ENCODE peak calls at places on chromosomes 6 and 20, in ten cellular contexts. One of them, this sample, is unnamed.

GRCh38 chr6:144952456-144953240 is 667.5 kb downstream of the UTRN start:
- DNase-seq in IMR-90: no peak
- DNase-seq in cardiac muscle cell: no peak
- DNase-seq in PC-9: no peak
- DNase-seq in psoas muscle: no peak
- DNase-seq in A549: no peak
- DNase-seq in right lobe of liver: no peak
- DNase-seq in dorsolateral prefrontal cortex: no peak
- DNase-seq in ovary: no peak
- DNase-seq in substantia nigra: no peak
- DNase-seq in this sample: no peak

GRCh38 chr6:105879902-105880547 is 206.1 kb upstream of the PRDM1 start:
- DNase-seq in IMR-90: no peak
- DNase-seq in cardiac muscle cell: no peak
- DNase-seq in PC-9: no peak
- DNase-seq in psoas muscle: no peak
- DNase-seq in A549: no peak
- DNase-seq in right lobe of liver: no peak
- DNase-seq in dorsolateral prefrontal cortex: no peak
- DNase-seq in ovary: no peak
- DNase-seq in substantia nigra: no peak
- DNase-seq in this sample: no peak

GRCh38 chr6:14476793-14477531 is 359.4 kb downstream of the CD83 start:
- DNase-seq in IMR-90: peak; percentile 100
- DNase-seq in cardiac muscle cell: peak; percentile 91
- DNase-seq in PC-9: no peak
- DNase-seq in psoas muscle: peak; percentile 58
- DNase-seq in A549: peak; percentile 78
- DNase-seq in right lobe of liver: peak; percentile 66
- DNase-seq in dorsolateral prefrontal cortex: peak; percentile 41
- DNase-seq in ovary: peak; percentile 65
- DNase-seq in substantia nigra: no peak
- DNase-seq in this sample: no peak

GRCh38 chr6:3281669-3282460 is 23.1 kb downstream of the PSMG4 start:
- DNase-seq in IMR-90: peak; percentile 85
- DNase-seq in cardiac muscle cell: peak; percentile 88
- DNase-seq in PC-9: peak; percentile 56
- DNase-seq in psoas muscle: no peak
- DNase-seq in A549: peak; percentile 21
- DNase-seq in right lobe of liver: peak; percentile 36
- DNase-seq in dorsolateral prefrontal cortex: peak; percentile 36
- DNase-seq in ovary: peak; percentile 26
- DNase-seq in substantia nigra: no peak
- DNase-seq in this sample: peak; percentile 91

GRCh38 chr20:46563170-46563847 is 12.9 kb upstream of the OCSTAMP start:
- DNase-seq in IMR-90: no peak
- DNase-seq in cardiac muscle cell: peak; percentile 12
- DNase-seq in PC-9: no peak
- DNase-seq in psoas muscle: no peak
- DNase-seq in A549: no peak
- DNase-seq in right lobe of liver: no peak
- DNase-seq in dorsolateral prefrontal cortex: no peak
- DNase-seq in ovary: peak; percentile 38
- DNase-seq in substantia nigra: no peak
- DNase-seq in this sample: no peak

GRCh38 chr6:109527989-109528388 is 45.0 kb upstream of the ZBTB24 start:
- DNase-seq in IMR-90: peak; percentile 16
- DNase-seq in cardiac muscle cell: peak; percentile 15
- DNase-seq in PC-9: no peak
- DNase-seq in psoas muscle: no peak
- DNase-seq in A549: peak; percentile 10
- DNase-seq in right lobe of liver: no peak
- DNase-seq in dorsolateral prefrontal cortex: no peak
- DNase-seq in ovary: no peak
- DNase-seq in substantia nigra: no peak
- DNase-seq in this sample: no peak

GRCh38 chr6:134437376-134437775 is 119.5 kb upstream of the SGK1 start:
- DNase-seq in IMR-90: peak; percentile 75
- DNase-seq in cardiac muscle cell: peak; percentile 20
- DNase-seq in PC-9: peak; percentile 61
- DNase-seq in psoas muscle: no peak
- DNase-seq in A549: peak; percentile 17
- DNase-seq in right lobe of liver: no peak
- DNase-seq in dorsolateral prefrontal cortex: peak; percentile 41
- DNase-seq in ovary: no peak
- DNase-seq in substantia nigra: no peak
- DNase-seq in this sample: no peak

GRCh38 chr20:925516-925915 is 9.4 kb upstream of the ANGPT4 start:
- DNase-seq in IMR-90: no peak
- DNase-seq in cardiac muscle cell: no peak
- DNase-seq in PC-9: no peak
- DNase-seq in psoas muscle: no peak
- DNase-seq in A549: no peak
- DNase-seq in right lobe of liver: no peak
- DNase-seq in dorsolateral prefrontal cortex: no peak
- DNase-seq in ovary: no peak
- DNase-seq in substantia nigra: no peak
- DNase-seq in this sample: no peak

GRCh38 chr6:149905371-149905910 is 7.5 kb upstream of the RAET1E start:
- DNase-seq in IMR-90: no peak
- DNase-seq in cardiac muscle cell: no peak
- DNase-seq in PC-9: no peak
- DNase-seq in psoas muscle: no peak
- DNase-seq in A549: no peak
- DNase-seq in right lobe of liver: no peak
- DNase-seq in dorsolateral prefrontal cortex: no peak
- DNase-seq in ovary: no peak
- DNase-seq in substantia nigra: no peak
- DNase-seq in this sample: no peak

GRCh38 chr6:5529733-5530132 is 268.4 kb downstream of the FARS2 start:
- DNase-seq in IMR-90: no peak
- DNase-seq in cardiac muscle cell: no peak
- DNase-seq in PC-9: no peak
- DNase-seq in psoas muscle: no peak
- DNase-seq in A549: no peak
- DNase-seq in right lobe of liver: peak; percentile 46
- DNase-seq in dorsolateral prefrontal cortex: no peak
- DNase-seq in ovary: no peak
- DNase-seq in substantia nigra: no peak
- DNase-seq in this sample: no peak

GRCh38 chr6:27889628-27890315 is 22.4 kb downstream of the OR2B2 start:
- DNase-seq in IMR-90: no peak
- DNase-seq in cardiac muscle cell: no peak
- DNase-seq in PC-9: no peak
- DNase-seq in psoas muscle: no peak
- DNase-seq in A549: no peak
- DNase-seq in right lobe of liver: no peak
- DNase-seq in dorsolateral prefrontal cortex: no peak
- DNase-seq in ovary: no peak
- DNase-seq in substantia nigra: no peak
- DNase-seq in this sample: no peak

GRCh38 chr20:14838663-14839650 is 501.5 kb upstream of the FLRT3 start:
- DNase-seq in IMR-90: no peak
- DNase-seq in cardiac muscle cell: no peak
- DNase-seq in PC-9: no peak
- DNase-seq in psoas muscle: no peak
- DNase-seq in A549: no peak
- DNase-seq in right lobe of liver: no peak
- DNase-seq in dorsolateral prefrontal cortex: no peak
- DNase-seq in ovary: no peak
- DNase-seq in substantia nigra: no peak
- DNase-seq in this sample: no peak

GRCh38 chr6:52167272-52167671 is 18.9 kb upstream of the IL17A start:
- DNase-seq in IMR-90: no peak
- DNase-seq in cardiac muscle cell: no peak
- DNase-seq in PC-9: no peak
- DNase-seq in psoas muscle: no peak
- DNase-seq in A549: no peak
- DNase-seq in right lobe of liver: no peak
- DNase-seq in dorsolateral prefrontal cortex: no peak
- DNase-seq in ovary: no peak
- DNase-seq in substantia nigra: no peak
- DNase-seq in this sample: no peak

GRCh38 chr6:169131356-169131755 is 122.3 kb downstream of the THBS2 start:
- DNase-seq in IMR-90: no peak
- DNase-seq in cardiac muscle cell: no peak
- DNase-seq in PC-9: no peak
- DNase-seq in psoas muscle: no peak
- DNase-seq in A549: no peak
- DNase-seq in right lobe of liver: no peak
- DNase-seq in dorsolateral prefrontal cortex: no peak
- DNase-seq in ovary: no peak
- DNase-seq in substantia nigra: no peak
- DNase-seq in this sample: no peak

GRCh38 chr6:37432590-37432915 is 468 bp upstream of the CMTR1 start:
- DNase-seq in IMR-90: no peak
- DNase-seq in cardiac muscle cell: no peak
- DNase-seq in PC-9: no peak
- DNase-seq in psoas muscle: no peak
- DNase-seq in A549: no peak
- DNase-seq in right lobe of liver: no peak
- DNase-seq in dorsolateral prefrontal cortex: no peak
- DNase-seq in ovary: no peak
- DNase-seq in substantia nigra: no peak
- DNase-seq in this sample: no peak
- H3K27ac ChIP-seq in IMR-90: peak overlapping the region; percentile 60
- H3K27ac ChIP-seq in cardiac muscle cell: peak overlapping the region; percentile 94
- H3K27ac ChIP-seq in PC-9: no peak overlapping the region
- H3K27ac ChIP-seq in psoas muscle: peak overlapping the region; percentile 89
- H3K27ac ChIP-seq in A549: peak overlapping the region; percentile 98
- H3K27ac ChIP-seq in right lobe of liver: peak overlapping the region; percentile 86
- H3K27ac ChIP-seq in dorsolateral prefrontal cortex: peak overlapping the region; percentile 94
- H3K27ac ChIP-seq in ovary: no peak overlapping the region
- H3K27ac ChIP-seq in substantia nigra: peak overlapping the region; percentile 84
- H3K27ac ChIP-seq in this sample: peak overlapping the region; percentile 54

DNA sequence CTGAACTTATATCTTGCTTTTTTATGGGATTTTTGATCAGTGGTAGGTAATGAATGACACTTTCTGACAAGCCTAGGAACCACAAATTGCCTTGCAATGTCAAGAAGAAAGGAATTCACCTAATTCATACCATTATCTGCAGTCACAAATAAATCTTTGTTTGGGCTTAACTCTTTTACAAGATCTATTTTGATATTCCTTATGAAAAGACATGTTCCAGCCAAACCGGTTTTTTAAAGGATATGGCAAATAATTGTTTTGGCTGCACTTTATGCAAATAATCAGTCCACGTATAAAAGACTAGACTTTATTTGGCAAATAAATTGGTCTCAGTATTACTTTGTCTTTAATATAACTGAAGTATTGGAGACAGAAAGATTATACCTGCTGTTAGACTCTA is 771.7 kb upstream of the ADGRB3 start:
- DNase-seq in IMR-90: no peak
- DNase-seq in cardiac muscle cell: no peak
- DNase-seq in PC-9: no peak
- DNase-seq in psoas muscle: no peak
- DNase-seq in A549: no peak
- DNase-seq in right lobe of liver: no peak
- DNase-seq in dorsolateral prefrontal cortex: no peak
- DNase-seq in ovary: no peak
- DNase-seq in substantia nigra: no peak
- DNase-seq in this sample: no peak
- H3K27ac ChIP-seq in IMR-90: no peak overlapping the region
- H3K27ac ChIP-seq in cardiac muscle cell: no peak overlapping the region
- H3K27ac ChIP-seq in PC-9: no peak overlapping the region
- H3K27ac ChIP-seq in psoas muscle: no peak overlapping the region
- H3K27ac ChIP-seq in A549: no peak overlapping the region
- H3K27ac ChIP-seq in right lobe of liver: no peak overlapping the region
- H3K27ac ChIP-seq in dorsolateral prefrontal cortex: no peak overlapping the region
- H3K27ac ChIP-seq in ovary: no peak overlapping the region
- H3K27ac ChIP-seq in substantia nigra: no peak overlapping the region
- H3K27ac ChIP-seq in this sample: no peak overlapping the region

DNA sequence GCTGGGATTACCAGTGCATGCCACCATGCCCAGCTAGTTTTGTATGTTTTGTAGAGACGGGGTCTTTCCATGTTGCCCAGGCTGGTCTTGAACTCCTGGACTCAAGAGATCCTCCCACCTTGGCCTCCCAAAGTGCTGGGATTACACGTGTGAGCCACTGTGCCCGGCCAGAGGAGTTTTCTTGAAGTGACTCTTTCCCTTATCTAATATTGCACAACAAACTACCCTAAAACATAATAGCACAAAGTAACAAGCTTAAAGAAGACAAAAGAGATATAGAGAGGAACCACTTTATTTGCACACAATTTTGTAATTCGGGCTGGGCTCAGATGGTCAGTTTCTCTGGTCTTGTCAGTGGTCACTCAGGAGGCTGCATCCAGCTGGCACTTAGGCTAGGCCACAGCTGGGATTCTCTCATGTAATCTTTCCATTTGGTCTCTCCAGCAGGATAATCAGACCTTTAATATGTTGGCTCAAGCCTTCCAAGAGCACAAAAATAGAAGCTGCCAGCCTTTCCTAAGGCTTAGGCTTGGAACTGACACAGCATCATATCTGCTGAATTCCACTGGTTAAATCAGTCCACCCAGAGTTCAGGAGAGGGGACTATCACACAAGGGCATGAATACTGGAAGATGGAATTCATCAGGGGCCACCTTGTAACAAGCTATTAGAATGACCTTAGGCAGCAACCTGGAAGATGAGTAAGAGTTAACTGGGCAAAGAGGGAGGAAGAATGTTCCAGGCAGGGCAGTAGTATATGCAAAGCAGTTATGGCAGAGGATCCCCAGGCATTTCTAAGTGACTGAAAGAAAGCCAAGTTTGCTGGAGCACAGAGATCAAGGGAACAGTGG is 56.7 kb upstream of the PNRC1 start:
- DNase-seq in IMR-90: no peak
- DNase-seq in cardiac muscle cell: peak; percentile 73
- DNase-seq in PC-9: no peak
- DNase-seq in psoas muscle: no peak
- DNase-seq in A549: no peak
- DNase-seq in right lobe of liver: no peak
- DNase-seq in dorsolateral prefrontal cortex: no peak
- DNase-seq in ovary: no peak
- DNase-seq in substantia nigra: no peak
- DNase-seq in this sample: no peak
- H3K27ac ChIP-seq in IMR-90: no peak overlapping the region
- H3K27ac ChIP-seq in cardiac muscle cell: peak overlapping the region; percentile 74
- H3K27ac ChIP-seq in PC-9: no peak overlapping the region
- H3K27ac ChIP-seq in psoas muscle: peak overlapping the region; percentile 75
- H3K27ac ChIP-seq in A549: peak overlapping the region; percentile 30
- H3K27ac ChIP-seq in right lobe of liver: no peak overlapping the region
- H3K27ac ChIP-seq in dorsolateral prefrontal cortex: no peak overlapping the region
- H3K27ac ChIP-seq in ovary: no peak overlapping the region
- H3K27ac ChIP-seq in substantia nigra: no peak overlapping the region
- H3K27ac ChIP-seq in this sample: no peak overlapping the region

DNA sequence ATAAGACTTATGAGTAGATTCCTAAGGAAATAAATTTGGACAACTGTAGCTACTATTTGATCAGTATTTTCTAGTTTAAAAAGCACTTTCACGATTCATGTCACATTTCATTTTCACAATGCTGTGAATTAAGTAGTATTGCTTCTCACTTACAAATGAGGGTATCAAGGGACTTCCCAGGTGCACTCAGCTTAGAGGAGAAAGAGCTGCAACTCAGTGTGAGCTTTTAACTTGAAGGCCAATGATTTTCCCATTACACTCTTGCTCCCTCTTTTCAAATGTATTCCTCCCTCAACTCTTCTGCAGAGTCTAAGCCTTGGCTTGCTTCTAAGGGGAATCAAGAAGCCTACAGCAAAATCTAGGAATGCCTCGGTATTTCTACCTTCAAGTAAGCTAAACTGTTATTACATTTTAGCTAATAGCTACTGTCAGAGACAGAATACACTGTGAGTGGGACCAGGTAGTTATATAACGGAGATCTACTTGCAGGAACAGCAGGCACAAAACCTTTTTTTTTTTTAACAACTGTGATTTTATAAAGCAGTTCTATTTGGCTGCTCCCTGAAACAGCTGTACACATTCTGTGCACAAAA is 339.0 kb downstream of the SYNE1 start:
- DNase-seq in IMR-90: no peak
- DNase-seq in cardiac muscle cell: no peak
- DNase-seq in PC-9: no peak
- DNase-seq in psoas muscle: no peak
- DNase-seq in A549: no peak
- DNase-seq in right lobe of liver: no peak
- DNase-seq in dorsolateral prefrontal cortex: no peak
- DNase-seq in ovary: no peak
- DNase-seq in substantia nigra: no peak
- DNase-seq in this sample: no peak
- H3K27ac ChIP-seq in IMR-90: no peak overlapping the region
- H3K27ac ChIP-seq in cardiac muscle cell: no peak overlapping the region
- H3K27ac ChIP-seq in PC-9: no peak overlapping the region
- H3K27ac ChIP-seq in psoas muscle: no peak overlapping the region
- H3K27ac ChIP-seq in A549: no peak overlapping the region
- H3K27ac ChIP-seq in right lobe of liver: no peak overlapping the region
- H3K27ac ChIP-seq in dorsolateral prefrontal cortex: no peak overlapping the region
- H3K27ac ChIP-seq in ovary: no peak overlapping the region
- H3K27ac ChIP-seq in substantia nigra: no peak overlapping the region
- H3K27ac ChIP-seq in this sample: no peak overlapping the region

This sample was measured in epithelial cell of prostate.